ENCODE peak calls at places on chromosomes 5 and 9, in six cellular contexts. U, Z, E, T, G and H are unnamed samples. For H3K27me3, the result is how much of the 10 kb centered on the place peaks cover.

GRCh38 chr9:88258587-88258986 is 120.3 kb upstream of the SPATA31C2 start:
- DNase-seq in U (no peak), Z (no peak), E (no peak), T (no peak), G (peak), H (no peak)

GRCh38 chr5:159851053-159851452 is 65.2 kb upstream of the ADRA1B start:
- DNase-seq in U (no peak), Z (no peak), E (no peak), T (no peak), G (no peak), H (peak)

GRCh38 chr5:169875091-169875727 is 105.1 kb downstream of the INSYN2B start:
- DNase-seq in U (no peak), Z (no peak), E (no peak), T (no peak), G (peak), H (no peak)

GRCh38 chr9:109005678-109006077 is 7.6 kb downstream of the CTNNAL1 start:
- DNase-seq in U (no peak), Z (no peak), E (no peak), T (no peak), G (no peak), H (no peak)

GRCh38 chr9:98410185-98410697 is 154.8 kb upstream of the TBC1D2 start:
- DNase-seq in U (no peak), Z (no peak), E (peak), T (peak), G (peak), H (peak)

GRCh38 chr9:97880336-97880735 is 27.3 kb downstream of the FOXE1 start:
- DNase-seq in U (no peak), Z (no peak), E (no peak), T (no peak), G (no peak), H (no peak)

GRCh38 chr9:130570200-130570599 is 9.2 kb upstream of the FUBP3 start:
- DNase-seq in U (peak), Z (no peak), E (no peak), T (no peak), G (no peak), H (peak)

GRCh38 chr5:78399115-78399514 is 38.7 kb downstream of the SCAMP1 start:
- DNase-seq in U (no peak), Z (no peak), E (no peak), T (no peak), G (no peak), H (no peak)

GRCh38 chr5:142215915-142216681 is 107.5 kb downstream of the NDFIP1 start:
- DNase-seq in U (peak), Z (peak), E (no peak), T (no peak), G (peak), H (peak)

GRCh38 chr5:135015942-135016341 is 18.1 kb downstream of the PITX1 start:
- DNase-seq in U (no peak), Z (no peak), E (peak), T (no peak), G (no peak), H (no peak)

GRCh38 chr5:14229734-14230133 is 86.6 kb downstream of the TRIO start:
- DNase-seq in U (no peak), Z (no peak), E (no peak), T (no peak), G (no peak), H (no peak)

GRCh38 chr9:127721391-127721821 is 5.5 kb downstream of the TTC16 start:
- DNase-seq in U (peak), Z (no peak), E (no peak), T (no peak), G (no peak), H (peak)

GRCh38 chr5:7802855-7803254 is 48.1 kb downstream of the CFAP90 start:
- DNase-seq in U (no peak), Z (no peak), E (no peak), T (no peak), G (peak), H (peak)

GRCh38 chr5:151048526-151048925 is 28.1 kb downstream of the GPX3 start:
- DNase-seq in U (no peak), Z (no peak), E (no peak), T (no peak), G (no peak), H (no peak)

GRCh38 chr9:21995652-21996275 is 1.2 kb downstream of the CDKN2B-AS1 start:
- DNase-seq in U (no peak), Z (no peak), E (peak), T (no peak), G (peak), H (no peak)

GRCh38 chr9:116355153-116355827 is 201.7 kb downstream of the PAPPA start:
- DNase-seq in U (no peak), Z (no peak), E (no peak), T (no peak), G (no peak), H (peak)

GRCh38 chr9:132673355-132673754 is 3.1 kb downstream of the GTF3C4 start:
- DNase-seq in U (no peak), Z (no peak), E (no peak), T (no peak), G (peak), H (peak)

GRCh38 chr5:155046591-155046990 is 33.0 kb downstream of the KIF4B start:
- DNase-seq in U (no peak), Z (no peak), E (no peak), T (no peak), G (no peak), H (no peak)

GRCh38 chr9:137008312-137008711 is 11.9 kb upstream of the CLIC3 start:
- DNase-seq in U (no peak), Z (no peak), E (no peak), T (no peak), G (no peak), H (no peak)

GRCh38 chr9:90881648-90882047 is 80.0 kb downstream of the SYK start:
- DNase-seq in U (no peak), Z (no peak), E (no peak), T (no peak), G (no peak), H (no peak)

GRCh38 chr9:129776566-129776937 is 23.7 kb upstream of the PTGES start:
- DNase-seq in U (no peak), Z (no peak), E (no peak), T (no peak), G (no peak), H (no peak)

GRCh38 chr5:14145356-14146334 is 2.5 kb downstream of the TRIO start:
- DNase-seq in U (no peak), Z (no peak), E (no peak), T (no peak), G (peak), H (no peak)

GRCh38 chr9:36911601-36912412 is 122.3 kb downstream of the PAX5 start:
- DNase-seq in U (no peak), Z (no peak), E (no peak), T (no peak), G (no peak), H (no peak)
- H3K27me3 ChIP-seq in U (under half), Z (half or more), E (under half), T (under half), G (half or more), H (under half)

DNA sequence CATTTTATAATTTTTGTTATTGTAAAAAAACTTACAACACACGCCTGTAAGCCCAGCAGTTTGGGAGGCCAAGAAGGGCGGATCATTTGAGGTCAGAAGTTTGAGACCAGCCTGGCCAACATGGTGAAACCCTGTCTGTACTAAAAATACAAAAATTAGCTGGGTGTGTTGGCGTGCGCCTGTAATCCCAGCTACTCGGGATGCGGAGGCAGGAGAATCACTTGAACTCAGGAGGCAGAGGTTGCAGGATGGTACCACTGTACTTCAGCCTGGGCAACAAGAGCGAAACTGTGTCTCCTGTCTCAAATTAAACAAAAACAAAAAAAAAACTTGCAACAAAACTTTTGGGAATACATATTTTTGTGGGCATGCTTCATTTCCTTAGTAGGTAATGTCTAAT is 164.6 kb downstream of the CACNA1B start:
- DNase-seq in U (no peak), Z (no peak), E (no peak), T (no peak), G (no peak), H (no peak)
- H3K27me3 ChIP-seq in U (under half), Z (under half), E (under half), T (under half), G (under half), H (under half)

GRCh38 chr5:25090275-25090674 is 445.5 kb upstream of the CDH10 start:
- DNase-seq in U (no peak), Z (no peak), E (no peak), T (no peak), G (no peak), H (no peak)

GRCh38 chr5:25091917-25092316 is 447.1 kb upstream of the CDH10 start:
- DNase-seq in U (no peak), Z (no peak), E (no peak), T (no peak), G (peak), H (peak)

GRCh38 chr5:25095261-25095660 is 450.5 kb upstream of the CDH10 start:
- DNase-seq in U (no peak), Z (no peak), E (no peak), T (no peak), G (no peak), H (no peak)

GRCh38 chr5:25094219-25094618 is 449.4 kb upstream of the CDH10 start:
- DNase-seq in U (no peak), Z (no peak), E (no peak), T (no peak), G (no peak), H (no peak)

GRCh38 chr5:25090818-25091217 is 446.0 kb upstream of the CDH10 start:
- DNase-seq in U (no peak), Z (no peak), E (no peak), T (no peak), G (no peak), H (no peak)
- H3K27me3 ChIP-seq in U (under half), Z (under half), E (under half), T (under half), G (under half), H (under half)

DNA sequence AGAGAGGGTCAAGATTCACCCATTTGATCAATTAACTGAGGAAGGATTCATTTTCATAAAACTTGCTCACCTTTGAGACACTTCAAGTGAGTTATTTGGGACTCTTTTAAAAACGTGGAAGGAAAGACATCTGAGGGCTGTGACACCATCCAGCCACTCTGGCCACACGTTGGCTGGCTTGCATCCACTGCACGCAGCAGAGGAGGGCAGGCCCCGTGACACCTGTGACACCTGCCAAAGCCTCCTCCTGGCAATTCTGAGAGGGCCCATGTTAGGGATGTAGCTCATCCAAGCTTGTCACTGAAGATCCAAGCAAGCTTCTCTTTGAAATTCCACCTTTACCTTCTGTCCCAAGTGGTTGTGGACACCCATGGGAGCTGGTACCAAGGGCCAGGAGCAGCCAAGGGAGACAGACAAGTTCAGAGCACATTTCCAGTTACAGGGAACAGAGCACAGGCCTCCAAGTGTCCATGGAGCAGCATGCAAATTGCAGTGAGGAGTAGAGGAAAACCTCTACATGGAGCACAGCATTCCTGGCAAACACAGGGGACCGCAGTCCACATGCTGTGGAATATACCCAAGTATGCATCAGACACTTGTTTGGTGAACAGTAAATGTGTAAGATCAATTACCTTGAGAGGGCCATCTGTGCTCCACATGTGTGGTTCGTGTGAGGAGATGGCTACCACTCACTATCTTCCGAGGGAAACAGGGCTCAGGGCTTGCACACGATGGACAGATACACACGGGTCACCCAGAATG is 4.7 kb downstream of the PRSS3 start:
- DNase-seq in U (no peak), Z (no peak), E (no peak), T (no peak), G (no peak), H (no peak)
- H3K27me3 ChIP-seq in U (under half), Z (under half), E (under half), T (under half), G (under half), H (under half)

DNA sequence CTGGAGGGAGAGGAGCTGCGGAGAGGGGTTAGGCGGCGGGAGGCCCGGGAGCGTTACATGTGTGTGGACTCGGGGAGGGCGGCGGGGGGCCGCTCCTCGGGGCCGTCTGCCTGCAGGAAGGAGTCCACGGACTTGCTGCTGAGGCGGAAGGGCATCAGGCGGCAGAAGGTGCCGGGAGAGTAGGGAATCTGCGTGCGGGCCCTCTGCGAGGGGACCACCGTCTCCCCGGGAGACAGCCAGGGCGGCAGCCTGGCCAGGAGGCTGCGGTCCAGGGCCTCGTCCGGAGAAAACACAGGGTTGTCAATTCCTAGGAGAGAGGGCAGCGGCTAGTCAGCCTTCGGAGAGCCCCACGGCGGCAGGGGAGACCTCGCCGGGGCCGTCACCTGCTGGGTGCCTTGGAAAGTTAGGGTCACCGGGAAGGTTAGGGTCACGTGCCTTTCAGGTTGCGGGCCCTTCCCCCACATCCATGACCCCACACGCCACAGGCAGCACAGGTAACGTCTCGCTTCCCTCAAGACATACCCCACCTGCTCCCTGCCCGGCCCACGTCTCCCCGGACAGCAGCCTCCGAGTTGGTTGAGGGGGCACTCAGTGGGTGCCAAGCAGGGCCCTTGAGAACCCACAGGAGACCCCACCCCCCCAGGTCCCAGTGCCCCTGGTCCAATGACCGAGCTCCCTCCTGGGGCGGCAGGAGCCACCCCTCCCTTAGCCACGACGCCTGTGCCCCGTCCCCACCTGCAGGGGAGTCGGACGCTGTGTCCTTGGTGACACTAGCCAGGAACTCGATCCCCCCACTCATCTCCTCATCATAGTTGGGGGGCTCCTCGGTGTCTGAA is 32.1 kb downstream of the EXOC3 start:
- DNase-seq in U (no peak), Z (no peak), E (peak), T (no peak), G (peak), H (no peak)
- H3K27me3 ChIP-seq in U (under half), Z (under half), E (under half), T (under half), G (under half), H (under half)

GRCh38 chr9:2934883-2935282 is 91.0 kb upstream of the PUM3 start:
- DNase-seq in U (no peak), Z (no peak), E (no peak), T (no peak), G (no peak), H (no peak)

GRCh38 chr9:2936221-2936620 is 92.3 kb upstream of the PUM3 start:
- DNase-seq in U (no peak), Z (no peak), E (no peak), T (no peak), G (no peak), H (peak)

GRCh38 chr9:2934241-2934650 is 90.4 kb upstream of the PUM3 start:
- DNase-seq in U (no peak), Z (no peak), E (no peak), T (no peak), G (no peak), H (no peak)

GRCh38 chr9:2943016-2943415 is 99.1 kb upstream of the PUM3 start:
- DNase-seq in U (no peak), Z (no peak), E (no peak), T (no peak), G (no peak), H (no peak)

GRCh38 chr9:2939368-2939767 is 95.5 kb upstream of the PUM3 start:
- DNase-seq in U (no peak), Z (no peak), E (no peak), T (no peak), G (no peak), H (no peak)
- H3K27me3 ChIP-seq in U (half or more), Z (under half), E (under half), T (under half), G (under half), H (under half)

GRCh38 chr5:32504923-32505596 is 60.5 kb upstream of the ZFR start:
- DNase-seq in U (no peak), Z (no peak), E (peak), T (no peak), G (peak), H (peak)
- H3K27me3 ChIP-seq in U (under half), Z (under half), E (under half), T (under half), G (under half), H (under half)